ENCODE peak calls at places on chromosomes 6 and 20, in nine cellular contexts. R, A, F, D, S, O, J, C and B are unnamed samples.

GRCh38 chr6:35669441-35669776 is 19.3 kb downstream of the FKBP5 start:
- DNase-seq in C (no peak), J (no peak), R (no peak), A (no peak), D (no peak), S (no peak), O (no peak), F (no peak), B (no peak)

GRCh38 chr20:24629668-24630067 is 160.2 kb downstream of the SYNDIG1 start:
- DNase-seq in O (peak), F (no peak), D (peak), S (no peak), A (no peak), R (no peak), C (no peak), J (no peak), B (no peak)

GRCh38 chr6:1027795-1028569 is 283.9 kb upstream of the FOXQ1 start:
- DNase-seq in O (no peak), J (no peak), D (no peak), F (no peak), C (no peak), R (peak), A (no peak), S (no peak), B (no peak)

GRCh38 chr20:22686097-22686496 is 101.7 kb upstream of the FOXA2 start:
- DNase-seq in S (peak), R (peak), O (no peak), A (no peak), D (no peak), F (peak), C (no peak), J (no peak), B (no peak)

GRCh38 chr6:21386744-21387143 is 206.8 kb upstream of the SOX4 start:
- DNase-seq in A (no peak), S (no peak), J (no peak), R (no peak), O (no peak), F (no peak), D (no peak), C (no peak), B (no peak)

GRCh38 chr6:136609878-136610706 is 59.9 kb upstream of the MAP7 start:
- DNase-seq in R (peak), J (no peak), S (peak), C (peak), F (peak), D (peak), A (peak), O (peak), B (no peak)

GRCh38 chr6:118501099-118501498 is 47.0 kb upstream of the PLN start:
- DNase-seq in J (no peak), F (no peak), C (no peak), O (no peak), S (no peak), A (peak), D (no peak), R (no peak), B (no peak)

GRCh38 chr20:47097691-47098622 is 203.3 kb downstream of the EYA2 start:
- DNase-seq in O (no peak), S (no peak), D (no peak), C (peak), R (no peak), J (no peak), A (no peak), F (no peak), B (no peak)

GRCh38 chr6:38796006-38796405 is 80.9 kb downstream of the DNAH8 start:
- DNase-seq in C (no peak), F (no peak), R (no peak), O (no peak), A (no peak), S (no peak), D (no peak), J (no peak), B (no peak)

GRCh38 chr6:6872924-6873344 is 234.8 kb upstream of the RREB1 start:
- DNase-seq in S (no peak), F (no peak), O (no peak), R (peak), A (no peak), D (no peak), J (no peak), C (no peak), B (no peak)

GRCh38 chr6:6880745-6881437 is 226.9 kb upstream of the RREB1 start:
- DNase-seq in S (no peak), F (no peak), C (no peak), A (no peak), O (no peak), J (no peak), R (no peak), D (no peak), B (no peak)

GRCh38 chr6:6878921-6879585 is 228.7 kb upstream of the RREB1 start:
- DNase-seq in R (no peak), D (no peak), J (no peak), O (no peak), F (no peak), S (no peak), C (no peak), A (no peak), B (no peak)

GRCh38 chr6:6870914-6871313 is 236.8 kb upstream of the RREB1 start:
- DNase-seq in C (no peak), R (no peak), O (no peak), F (no peak), A (no peak), D (peak), J (no peak), S (no peak), B (no peak)

DNA sequence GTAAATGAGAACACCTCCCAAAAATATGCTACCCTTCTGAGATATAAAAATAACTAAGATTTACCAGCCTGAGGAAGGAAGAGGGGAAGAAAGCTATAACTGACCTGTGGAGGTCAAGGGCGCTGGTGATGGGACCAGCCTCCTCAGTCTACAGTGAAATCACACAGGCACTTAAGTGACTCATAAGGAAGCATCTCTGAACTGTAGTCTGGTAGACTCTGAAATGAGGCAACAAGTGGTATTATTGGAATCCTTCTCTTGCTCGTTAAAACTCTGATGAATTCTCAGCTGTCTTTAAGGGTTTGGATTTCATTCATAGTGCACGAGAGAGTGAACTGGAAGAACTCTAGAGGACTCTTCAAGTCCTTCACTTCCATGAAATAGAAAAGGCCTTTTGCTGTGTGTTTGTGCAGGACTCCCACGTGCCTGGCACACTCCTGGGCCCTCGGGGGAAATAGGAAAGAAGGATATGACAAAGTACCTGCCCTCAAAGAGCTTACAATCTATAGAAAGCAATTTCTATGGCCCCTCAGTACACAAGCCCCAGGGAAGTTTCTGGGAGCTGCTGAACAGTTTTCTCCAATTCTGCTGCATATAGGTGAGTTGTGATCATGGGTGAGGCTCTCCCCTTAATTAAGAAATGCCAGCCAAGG is 231.8 kb upstream of the RREB1 start:
- DNase-seq in D (no peak), F (no peak), C (no peak), A (no peak), J (no peak), O (no peak), S (peak), R (no peak), B (no peak)
- TF ChIP-seq CTCF in D (no peak), F (no peak), C (no peak), A (no peak), J (no peak), O (no peak), S (no peak), R (no peak), B (no peak)

DNA sequence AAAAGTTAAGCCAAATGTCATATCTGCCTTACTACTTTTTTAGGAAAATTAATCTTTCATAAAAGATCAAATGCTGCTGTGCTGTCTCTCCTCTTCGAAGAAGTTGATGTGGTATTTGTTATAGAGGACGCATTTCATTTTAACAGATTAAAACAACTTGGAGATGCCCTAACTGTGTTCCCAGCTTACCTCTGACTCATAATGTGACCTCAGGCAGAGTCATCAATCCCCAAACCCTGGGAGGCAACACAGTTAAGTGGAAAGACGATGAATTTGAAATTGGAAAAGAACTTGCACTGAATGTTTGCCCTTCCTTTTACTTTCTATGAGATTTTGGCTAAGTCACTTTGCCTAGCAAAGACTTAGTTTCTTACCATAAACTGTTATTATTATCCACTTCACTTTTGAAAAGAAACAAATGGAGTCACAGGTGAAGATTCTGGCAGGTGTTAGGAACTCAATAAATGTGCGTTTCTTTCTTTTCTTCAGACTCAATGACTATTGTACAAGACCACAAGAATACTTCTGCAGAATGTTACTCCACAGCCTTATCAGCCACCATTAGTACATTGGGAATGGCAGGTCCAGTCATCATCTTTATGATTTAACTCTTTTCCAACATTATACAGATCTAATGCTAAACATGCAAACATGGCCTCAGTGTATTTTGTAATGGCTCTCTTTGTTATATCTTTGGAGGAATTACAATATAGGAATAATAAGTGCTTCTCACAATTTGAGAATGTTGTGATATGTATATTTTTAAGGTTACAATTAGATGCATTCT is 102.6 kb downstream of the COL21A1 start:
- DNase-seq in O (no peak), C (no peak), F (no peak), D (no peak), A (no peak), J (no peak), S (no peak), R (no peak), B (no peak)
- TF ChIP-seq POLR2AphosphoS5 in O (no peak), C (no peak), F (no peak), D (no peak), A (no peak), J (no peak), S (no peak), R (no peak), B (no peak)

DNA sequence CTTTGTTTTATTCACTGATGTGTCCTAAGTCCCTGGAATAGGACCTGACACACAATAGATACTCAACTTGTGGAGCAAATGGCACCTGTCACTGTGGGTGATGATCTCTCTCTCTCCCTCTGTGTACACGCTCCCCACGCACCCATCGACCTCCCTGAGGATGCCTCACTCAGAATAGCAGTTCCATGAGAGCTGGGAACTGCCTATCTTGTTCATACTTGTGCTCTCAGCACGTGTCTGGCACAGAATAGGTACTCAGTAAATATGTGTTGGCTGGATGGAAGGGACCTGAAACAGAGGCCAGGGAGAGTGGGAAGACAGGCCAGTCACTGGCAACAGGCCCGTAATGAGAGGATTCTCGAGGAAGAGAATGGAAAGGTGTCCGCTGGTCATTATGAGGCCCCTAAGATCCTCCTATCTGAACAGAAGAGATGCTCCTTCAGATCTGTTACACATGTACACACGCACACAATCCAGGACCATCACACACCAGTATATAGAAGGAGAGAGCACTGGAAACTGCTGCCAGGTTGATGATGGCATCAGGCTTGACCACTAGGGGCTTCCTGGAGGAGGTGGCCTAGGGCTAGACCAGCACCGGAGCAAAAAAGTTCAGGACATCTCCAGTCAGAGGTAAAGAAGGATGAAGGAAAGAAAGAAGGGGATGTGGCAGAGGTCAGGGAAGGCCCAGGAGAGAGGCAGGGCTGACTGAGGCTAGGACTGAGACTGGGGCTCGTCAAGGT is 30.9 kb downstream of the VEGFA start:
- DNase-seq in F (no peak), D (no peak), R (peak), S (no peak), C (no peak), J (no peak), A (no peak), O (no peak), B (peak)
- TF ChIP-seq CTCF in F (no peak), D (no peak), R (peak), S (no peak), C (no peak), J (no peak), A (no peak), O (no peak), B (no peak)

GRCh38 chr6:12297363-12298016 is 7.3 kb downstream of the EDN1 start:
- DNase-seq in R (no peak), C (no peak), A (no peak), F (no peak), J (no peak), O (no peak), D (no peak), S (no peak), B (no peak)
- TF ChIP-seq POLR2AphosphoS5 in R (no peak), C (no peak), A (no peak), F (no peak), J (no peak), O (peak), D (no peak), S (no peak), B (no peak)

GRCh38 chr6:142542704-142543233 is 241.0 kb downstream of the ADGRG6 start:
- DNase-seq in F (peak), O (peak), R (peak), A (peak), J (no peak), C (peak), D (no peak), S (peak), B (no peak)

GRCh38 chr6:142543576-142543975 is 241.8 kb downstream of the ADGRG6 start:
- DNase-seq in A (no peak), J (no peak), F (no peak), R (no peak), S (no peak), D (no peak), C (no peak), O (no peak), B (no peak)

GRCh38 chr6:142534484-142534883 is 232.7 kb downstream of the ADGRG6 start:
- DNase-seq in A (no peak), F (no peak), D (no peak), R (no peak), O (no peak), S (no peak), J (no peak), C (no peak), B (no peak)

DNA sequence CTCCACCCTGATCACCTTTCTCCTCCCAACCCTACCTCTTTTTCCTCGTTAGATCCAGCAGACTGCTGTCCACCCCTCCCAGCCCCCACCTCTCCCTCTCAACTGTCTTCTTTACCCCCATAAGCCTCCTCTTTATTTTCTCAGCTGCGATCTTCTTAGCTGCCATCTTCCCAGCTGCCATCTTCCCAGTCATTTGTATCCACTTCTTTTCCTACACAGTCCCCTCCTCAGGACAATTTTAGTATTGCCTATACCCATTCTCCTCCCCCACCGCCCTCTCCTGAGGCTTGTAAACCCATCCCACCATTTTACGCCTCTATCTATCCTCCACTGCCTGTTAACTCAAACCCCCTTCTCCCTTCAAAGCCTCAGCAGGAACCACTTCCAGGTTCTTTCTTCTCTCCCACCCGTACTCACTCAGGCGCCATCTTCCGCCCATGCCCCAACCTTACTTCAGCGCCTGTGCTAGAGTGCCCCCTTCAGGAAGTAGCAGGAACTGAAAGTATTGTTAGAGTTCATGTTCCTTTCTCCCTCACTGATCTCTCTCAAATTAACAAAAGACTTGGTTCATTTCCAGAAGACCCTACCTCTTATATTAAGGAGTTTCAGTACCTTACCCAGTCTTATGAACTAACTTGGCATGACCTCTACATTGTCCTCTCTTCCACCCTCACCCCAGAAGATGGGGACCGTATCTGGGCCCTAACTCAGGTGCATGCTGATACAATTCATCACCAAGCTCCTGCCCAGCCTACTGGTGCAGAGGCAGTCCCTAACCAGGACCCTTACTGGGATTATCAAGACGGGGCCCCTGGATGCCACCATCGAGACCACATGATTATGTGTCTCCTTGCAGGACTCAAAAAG is 236.0 kb downstream of the ADGRG6 start:
- DNase-seq in R (peak), O (no peak), S (peak), D (peak), C (no peak), F (no peak), J (no peak), A (no peak), B (no peak)
- TF ChIP-seq CTCF in R (peak), O (peak), S (peak), D (no peak), C (no peak), F (no peak), J (peak), A (no peak), B (no peak)

GRCh38 chr20:51077601-51078000 is 54.7 kb upstream of the KCNG1 start:
- DNase-seq in F (no peak), R (no peak), O (no peak), D (no peak), J (no peak), A (no peak), C (no peak), S (no peak), B (no peak)
- TF ChIP-seq POLR2AphosphoS5 in F (no peak), R (no peak), O (no peak), D (no peak), J (no peak), A (no peak), C (no peak), S (no peak), B (no peak)

GRCh38 chr6:89035252-89036106 is 45.1 kb upstream of the PNRC1 start:
- DNase-seq in O (peak), D (no peak), R (no peak), A (peak), J (no peak), S (no peak), F (peak), C (peak), B (no peak)
- TF ChIP-seq CTCF in O (no peak), D (no peak), R (no peak), A (no peak), J (no peak), S (no peak), F (no peak), C (peak), B (no peak)

GRCh38 chr6:125258651-125259353 is 43.0 kb downstream of the HDDC2 start:
- DNase-seq in O (no peak), R (no peak), D (peak), F (no peak), C (no peak), S (no peak), A (no peak), J (peak), B (no peak)
- TF ChIP-seq POLR2AphosphoS5 in O (no peak), R (no peak), D (no peak), F (no peak), C (no peak), S (no peak), A (no peak), J (no peak), B (no peak)